ENCODE peak calls at places on chromosomes 6 and 20, in five cellular contexts. Z is endothelial cell; X is activated CD8-positive, alpha-beta memory T cell treated with anti-CD3 and anti-CD28 coated beads for 1 hour; L is NCI-H460; B is DMS53. H is an unnamed sample.

GRCh38 chr20:35039146-35039545 is 53.5 kb downstream of the TRPC4AP start:
- DNase-seq in B (peak), X (no peak), Z (no peak), L (no peak), H (no peak)

GRCh38 chr6:149964243-149965190 is 774 bp downstream of the ULBP1 start:
- DNase-seq in X (no peak), B (peak), Z (peak), L (no peak), H (peak)

GRCh38 chr20:34557936-34558319 is 590 bp upstream of the MAP1LC3A start:
- DNase-seq in Z (no peak), B (peak), L (no peak), X (no peak), H (no peak)

GRCh38 chr20:54284928-54285704 is 77.2 kb downstream of the PFDN4 start:
- DNase-seq in Z (no peak), B (no peak), X (no peak), L (no peak), H (no peak)

GRCh38 chr6:14533446-14533845 is 415.9 kb downstream of the CD83 start:
- DNase-seq in X (no peak), Z (no peak), L (no peak), B (no peak), H (no peak)

GRCh38 chr6:43947860-43948259 is 177.8 kb downstream of the VEGFA start:
- DNase-seq in L (no peak), Z (no peak), B (no peak), X (no peak), H (no peak)

GRCh38 chr6:107657755-107658461 is 166.2 kb downstream of the SCML4 start:
- DNase-seq in L (no peak), Z (no peak), B (peak), X (no peak), H (no peak)

GRCh38 chr20:61413752-61414151 is 161.7 kb downstream of the CDH4 start:
- DNase-seq in Z (no peak), L (no peak), B (no peak), X (no peak), H (no peak)

GRCh38 chr6:12714022-12714421 is 2.5 kb upstream of the PHACTR1 start:
- DNase-seq in X (no peak), B (no peak), Z (no peak), L (no peak), H (no peak)

GRCh38 chr20:49573900-49574416 is 6.0 kb upstream of the PTGIS start:
- DNase-seq in B (no peak), L (no peak), X (no peak), Z (no peak), H (no peak)

GRCh38 chr6:27630727-27631613 is 158.1 kb upstream of the ZNF184 start:
- DNase-seq in B (no peak), Z (peak), L (peak), X (no peak), H (peak)

GRCh38 chr6:135358251-135358821 is 139.2 kb downstream of the AHI1 start:
- DNase-seq in L (no peak), B (no peak), X (no peak), Z (no peak), H (no peak)

GRCh38 chr6:52483671-52484003 is 63.5 kb downstream of the EFHC1 start:
- DNase-seq in X (no peak), L (no peak), B (no peak), Z (no peak), H (no peak)